ENCODE peak calls at places on chromosomes 13 and 19, in seven cellular contexts. T is heart right ventricle; X is CD8-positive, alpha-beta T cell; M is choroid plexus epithelial cell; R is BJ; I is ascending aorta; H is nephron progenitor cell. Z is an unnamed sample.

GRCh38 chr13:29758591-29759114 is 91.8 kb downstream of the UBL3 start:
- DNase-seq in T (no peak), X (no peak), M (peak; percentile 13), R (no peak), I (peak; percentile 67), H (no peak), Z (peak; percentile 66)

GRCh38 chr13:20151016-20151415 is 9.8 kb downstream of the GJA3 start:
- DNase-seq in T (no peak), X (no peak), M (no peak), R (no peak), I (no peak), H (no peak), Z (no peak)

GRCh38 chr13:27172495-27172842 is 858 bp upstream of the USP12 start:
- DNase-seq in T (peak; percentile 15), X (no peak), M (peak; percentile 58), R (no peak), I (no peak), H (no peak), Z (peak; percentile 24)

GRCh38 chr13:25046274-25046984 is 49.5 kb upstream of the PABPC3 start:
- DNase-seq in T (no peak), X (no peak), M (no peak), R (no peak), I (no peak), H (peak; percentile 51), Z (no peak)

GRCh38 chr13:30572859-30573275 is 44.9 kb upstream of the USPL1 start:
- DNase-seq in T (peak; percentile 42), X (no peak), M (peak; percentile 76), R (no peak), I (no peak), H (no peak), Z (peak; percentile 42)

GRCh38 chr13:60646600-60646999 is 249.6 kb downstream of the TDRD3 start:
- DNase-seq in T (no peak), X (no peak), M (no peak), R (no peak), I (no peak), H (peak; percentile 5), Z (no peak)

GRCh38 chr13:56861472-56861871 is 279.2 kb upstream of the PRR20A start:
- DNase-seq in T (no peak), X (no peak), M (no peak), R (no peak), I (no peak), H (no peak), Z (no peak)

GRCh38 chr19:6038634-6039405 is 60.9 kb upstream of the RANBP3 start:
- DNase-seq in T (no peak), X (peak; percentile 5), M (peak; percentile 31), R (no peak), I (no peak), H (no peak), Z (peak; percentile 79)

GRCh38 chr19:58562126-58563033 is 4.0 kb upstream of the UBE2M start:
- DNase-seq in T (no peak), X (peak; percentile 73), M (peak; percentile 40), R (no peak), I (no peak), H (no peak), Z (peak; percentile 42)

GRCh38 chr19:58455306-58455705 is 3.9 kb downstream of the ZNF324B start:
- DNase-seq in T (no peak), X (no peak), M (no peak), R (no peak), I (no peak), H (no peak), Z (no peak)

GRCh38 chr13:30154531-30154930 is 152.8 kb downstream of the KATNAL1 start:
- DNase-seq in T (no peak), X (no peak), M (no peak), R (no peak), I (no peak), H (no peak), Z (no peak)

GRCh38 chr13:95516021-95516420 is 36.5 kb upstream of the CLDN10 start:
- DNase-seq in T (no peak), X (no peak), M (no peak), R (no peak), I (no peak), H (no peak), Z (no peak)

GRCh38 chr13:78468546-78469060 is 134.7 kb downstream of the POU4F1 start:
- DNase-seq in T (no peak), X (no peak), M (no peak), R (no peak), I (no peak), H (no peak), Z (no peak)

GRCh38 chr19:4066176-4066606 is 508 bp downstream of the ZBTB7A start:
- DNase-seq in T (no peak), X (peak; percentile 82), M (no peak), R (no peak), I (no peak), H (peak; percentile 51), Z (no peak)

GRCh38 chr19:14393303-14393702 is 12.1 kb downstream of the ADGRE5 start:
- DNase-seq in T (no peak), X (no peak), M (no peak), R (no peak), I (no peak), H (no peak), Z (no peak)

GRCh38 chr13:51048166-51048461 is 63.0 kb downstream of the C13orf42 start:
- DNase-seq in T (no peak), X (no peak), M (no peak), R (no peak), I (no peak), H (no peak), Z (no peak)

GRCh38 chr13:50691682-50692263 is 151.7 kb downstream of the DLEU7 start:
- DNase-seq in T (no peak), X (no peak), M (no peak), R (no peak), I (no peak), H (no peak), Z (no peak)

GRCh38 chr19:56138069-56138468 is 3.0 kb upstream of the ZNF444 start:
- DNase-seq in T (no peak), X (no peak), M (peak; percentile 12), R (no peak), I (no peak), H (no peak), Z (no peak)

GRCh38 chr19:3351702-3352447 is 14.5 kb upstream of the NFIC start:
- DNase-seq in T (no peak), X (no peak), M (no peak), R (no peak), I (no peak), H (no peak), Z (no peak)

GRCh38 chr19:10655457-10656312 is 1.5 kb downstream of the ILF3 start:
- DNase-seq in T (no peak), X (no peak), M (peak; percentile 50), R (no peak), I (no peak), H (peak; percentile 25), Z (no peak)

GRCh38 chr19:29620931-29621351 is 14.9 kb downstream of the POP4 start:
- DNase-seq in T (no peak), X (peak; percentile 62), M (peak; percentile 19), R (no peak), I (no peak), H (no peak), Z (no peak)

GRCh38 chr13:57345526-57345925 is 178.5 kb downstream of the PRR20E start:
- DNase-seq in T (no peak), X (no peak), M (no peak), R (no peak), I (no peak), H (no peak), Z (no peak)

GRCh38 chr19:41774515-41774980 is 19.2 kb downstream of the CEACAM6 start:
- DNase-seq in T (no peak), X (peak; percentile 51), M (no peak), R (no peak), I (no peak), H (no peak), Z (no peak)

GRCh38 chr13:67299731-67300130 is 69.6 kb upstream of the PCDH9 start:
- DNase-seq in T (no peak), X (no peak), M (peak; percentile 30), R (no peak), I (no peak), H (no peak), Z (no peak)

GRCh38 chr19:30932854-30933253 is 416.4 kb downstream of the TSHZ3 start:
- DNase-seq in T (no peak), X (no peak), M (no peak), R (no peak), I (no peak), H (no peak), Z (no peak)
- TF ChIP-seq CTCF in T (no peak), X (no peak), M (no peak), R (no peak), I (no peak), H (no peak), Z (no peak)

GRCh38 chr19:51976852-51977251 is 9.8 kb downstream of the ZNF350 start:
- DNase-seq in T (no peak), X (no peak), M (no peak), R (no peak), I (no peak), H (no peak), Z (no peak)
- TF ChIP-seq CTCF in T (peak; percentile 20), X (no peak), M (no peak), R (no peak), I (no peak), H (no peak), Z (no peak)

DNA sequence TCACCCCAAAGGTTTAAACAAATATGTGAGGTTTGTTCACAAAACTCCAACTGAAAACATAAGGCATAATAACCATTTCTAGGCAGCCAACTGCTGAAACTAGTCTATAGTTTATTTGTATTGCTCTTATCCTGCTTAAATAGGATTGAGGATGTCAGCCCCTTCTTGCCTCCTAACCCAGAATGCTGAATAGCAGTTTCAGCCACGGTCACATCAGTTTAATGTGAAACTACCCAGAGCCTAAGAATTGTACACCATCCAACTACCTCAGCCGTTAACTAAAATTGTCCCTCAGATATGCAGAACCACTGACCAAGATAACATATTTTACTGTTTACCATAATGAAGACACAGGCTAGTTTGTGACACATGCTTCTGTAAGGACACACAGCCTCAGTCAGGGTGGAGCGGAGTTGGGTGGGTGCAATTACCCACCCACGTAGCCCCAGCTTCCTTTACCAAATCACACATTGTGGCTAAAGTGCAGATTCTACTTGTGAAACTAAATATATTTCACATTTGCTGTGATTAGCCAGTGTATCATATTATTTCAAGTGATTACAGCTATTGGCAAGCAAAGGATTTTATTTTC is 259.9 kb downstream of the EFNB2 start:
- DNase-seq in T (no peak), X (no peak), M (no peak), R (no peak), I (no peak), H (no peak), Z (no peak)
- TF ChIP-seq CTCF in T (no peak), X (no peak), M (no peak), R (no peak), I (no peak), H (no peak), Z (no peak)

GRCh38 chr19:17469371-17470203 is 737 bp upstream of the SLC27A1 start:
- DNase-seq in T (peak; percentile 97), X (peak; percentile 93), M (peak; percentile 98), R (no peak), I (peak; percentile 98), H (peak; percentile 95), Z (peak; percentile 89)

GRCh38 chr19:17468302-17469091 is 1.8 kb upstream of the SLC27A1 start:
- DNase-seq in T (peak; percentile 84), X (no peak), M (peak; percentile 26), R (no peak), I (peak; percentile 72), H (no peak), Z (no peak)

GRCh38 chr19:17467471-17468301 is 2.6 kb upstream of the SLC27A1 start:
- DNase-seq in T (no peak), X (no peak), M (no peak), R (no peak), I (no peak), H (no peak), Z (no peak)

GRCh38 chr19:17469092-17469370 is 1.3 kb upstream of the SLC27A1 start:
- DNase-seq in T (no peak), X (no peak), M (no peak), R (no peak), I (no peak), H (no peak), Z (no peak)

GRCh38 chr19:17466487-17466850 is 3.9 kb upstream of the SLC27A1 start:
- DNase-seq in T (no peak), X (no peak), M (no peak), R (no peak), I (no peak), H (no peak), Z (no peak)
- TF ChIP-seq CTCF in T (no peak), X (no peak), M (no peak), R (no peak), I (no peak), H (no peak), Z (no peak)

Z was measured in GM20000.